ENCODE peak calls at places on chromosomes 7 and 10, in nine cellular contexts. N is fibroblast of lung, Y is body of pancreas, U is lower leg skin, F is H9, D is suprapubic skin, X is hepatocyte, Q is prostate gland, T is GM23338. K is an unnamed sample.

GRCh38 chr10:106904209-106904608 is 260.3 kb downstream of the SORCS1 start:
- DNase-seq in N (no peak), Y (no peak), U (no peak), F (no peak), D (no peak), X (no peak), Q (no peak), T (peak; percentile 35), K (no peak)

GRCh38 chr10:59181668-59182067 is 5.2 kb downstream of the PHYHIPL start:
- DNase-seq in N (peak; percentile 77), Y (peak; percentile 19), U (no peak), F (peak; percentile 25), D (no peak), X (peak; percentile 72), Q (peak; percentile 59), T (peak; percentile 78), K (no peak)

GRCh38 chr7:37683263-37684120 is at the start of gene GPR141:
- DNase-seq in N (no peak), Y (no peak), U (no peak), F (no peak), D (no peak), X (peak; percentile 19), Q (no peak), T (no peak), K (no peak)

GRCh38 chr10:51524041-51524440 is 175.4 kb downstream of the CSTF2T start:
- DNase-seq in N (peak; percentile 51), Y (no peak), U (no peak), F (no peak), D (no peak), X (no peak), Q (no peak), T (no peak), K (no peak)

GRCh38 chr10:44854693-44855350 is 56.3 kb upstream of the TMEM72 start:
- DNase-seq in N (no peak), Y (no peak), U (peak; percentile 72), F (no peak), D (no peak), X (no peak), Q (no peak), T (no peak), K (no peak)

GRCh38 chr10:79492256-79492655 is 20.1 kb upstream of the EIF5AL1 start:
- DNase-seq in N (no peak), Y (no peak), U (peak; percentile 65), F (no peak), D (no peak), X (peak; percentile 1), Q (no peak), T (no peak), K (no peak)

GRCh38 chr10:30538086-30538485 is 91.5 kb downstream of the LYZL2 start:
- DNase-seq in N (peak; percentile 16), Y (no peak), U (no peak), F (no peak), D (no peak), X (no peak), Q (no peak), T (no peak), K (no peak)

GRCh38 chr10:115968236-115968635 is 304.8 kb downstream of the GFRA1 start:
- DNase-seq in N (no peak), Y (no peak), U (no peak), F (no peak), D (no peak), X (no peak), Q (no peak), T (peak; percentile 6), K (no peak)

GRCh38 chr10:133185421-133185820 is 25.4 kb downstream of the KNDC1 start:
- DNase-seq in N (no peak), Y (no peak), U (no peak), F (no peak), D (no peak), X (no peak), Q (no peak), T (no peak), K (no peak)

GRCh38 chr10:61272781-61273180 is 180.4 kb downstream of the TMEM26 start:
- DNase-seq in N (no peak), Y (no peak), U (no peak), F (no peak), D (no peak), X (no peak), Q (no peak), T (no peak), K (no peak)

GRCh38 chr7:77455334-77455733 is 39.2 kb upstream of the GSAP start:
- DNase-seq in N (peak; percentile 95), Y (no peak), U (no peak), F (no peak), D (no peak), X (no peak), Q (no peak), T (no peak), K (peak; percentile 21)

GRCh38 chr10:13681528-13681927 is 94.8 kb downstream of the PRPF18 start:
- DNase-seq in N (no peak), Y (no peak), U (no peak), F (no peak), D (no peak), X (no peak), Q (no peak), T (no peak), K (no peak)

DNA sequence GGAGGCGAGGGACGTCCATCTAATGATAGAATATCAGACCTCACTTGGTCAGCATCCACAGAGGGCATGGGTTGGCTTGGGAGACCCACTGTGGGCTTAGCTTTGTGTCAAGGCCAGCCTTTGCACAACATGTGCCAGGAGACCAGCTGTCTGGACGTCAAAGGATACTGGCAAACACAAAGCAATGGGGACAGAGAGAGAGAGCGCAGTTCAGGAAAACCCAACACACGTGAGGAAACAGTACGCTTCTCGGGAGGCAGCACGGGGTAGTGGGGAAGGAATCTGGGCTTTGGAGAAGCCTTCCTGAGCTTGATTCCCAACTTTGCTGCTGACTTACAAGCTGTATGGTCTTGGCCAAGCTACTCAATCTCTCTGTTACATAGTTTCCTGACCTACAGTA is 14.7 kb downstream of the PRLHR start:
- DNase-seq in N (no peak), Y (no peak), U (no peak), F (no peak), D (no peak), X (no peak), Q (no peak), T (no peak), K (no peak)
- TF ChIP-seq CTCF in N (no peak), Y (no peak), U (no peak), F (no peak), D (no peak), X (no peak), Q (no peak), T (no peak), K (no peak)

DNA sequence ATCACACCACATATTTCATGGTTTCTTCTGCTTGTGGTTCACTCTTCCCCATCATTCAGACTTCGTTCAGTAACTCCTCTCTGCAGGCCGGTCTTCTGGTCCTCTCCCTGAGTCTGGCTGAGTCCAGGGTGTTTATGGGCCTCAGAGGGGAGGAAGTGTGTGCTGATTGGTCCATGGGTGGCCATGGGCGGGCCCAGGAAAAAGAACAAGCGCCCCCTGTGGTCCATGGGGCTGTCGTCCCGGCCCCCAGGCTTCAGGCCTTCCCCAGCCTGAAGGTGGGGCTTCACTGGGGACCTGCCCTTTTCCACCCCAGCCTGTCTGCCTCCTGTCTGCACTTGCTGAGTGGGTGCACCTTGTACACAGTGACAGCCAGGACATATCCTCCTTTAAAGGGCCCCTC is 123.7 kb downstream of the VIPR2 start:
- DNase-seq in N (no peak), Y (no peak), U (no peak), F (peak; percentile 88), D (peak; percentile 47), X (no peak), Q (no peak), T (no peak), K (no peak)
- TF ChIP-seq CTCF in N (no peak), Y (no peak), U (no peak), F (peak; percentile 56), D (no peak), X (no peak), Q (no peak), T (peak; percentile 4), K (no peak)

GRCh38 chr10:15730341-15730740 is 10.6 kb upstream of the ITGA8 start:
- DNase-seq in N (no peak), Y (no peak), U (no peak), F (no peak), D (no peak), X (no peak), Q (no peak), T (no peak), K (no peak)

GRCh38 chr10:15724683-15725082 is 5.0 kb upstream of the ITGA8 start:
- DNase-seq in N (no peak), Y (no peak), U (no peak), F (no peak), D (no peak), X (no peak), Q (no peak), T (no peak), K (no peak)

GRCh38 chr10:15725603-15726002 is 5.9 kb upstream of the ITGA8 start:
- DNase-seq in N (peak; percentile 81), Y (no peak), U (no peak), F (no peak), D (no peak), X (peak; percentile 71), Q (peak; percentile 29), T (peak; percentile 56), K (peak; percentile 43)

GRCh38 chr10:15729890-15730289 is 10.2 kb upstream of the ITGA8 start:
- DNase-seq in N (no peak), Y (no peak), U (no peak), F (no peak), D (no peak), X (no peak), Q (no peak), T (no peak), K (no peak)

GRCh38 chr10:15726042-15726441 is 6.3 kb upstream of the ITGA8 start:
- DNase-seq in N (no peak), Y (no peak), U (no peak), F (no peak), D (no peak), X (no peak), Q (no peak), T (no peak), K (no peak)
- TF ChIP-seq CTCF in N (no peak), Y (no peak), U (no peak), F (no peak), D (no peak), X (no peak), Q (peak; percentile 4), T (no peak), K (no peak)

DNA sequence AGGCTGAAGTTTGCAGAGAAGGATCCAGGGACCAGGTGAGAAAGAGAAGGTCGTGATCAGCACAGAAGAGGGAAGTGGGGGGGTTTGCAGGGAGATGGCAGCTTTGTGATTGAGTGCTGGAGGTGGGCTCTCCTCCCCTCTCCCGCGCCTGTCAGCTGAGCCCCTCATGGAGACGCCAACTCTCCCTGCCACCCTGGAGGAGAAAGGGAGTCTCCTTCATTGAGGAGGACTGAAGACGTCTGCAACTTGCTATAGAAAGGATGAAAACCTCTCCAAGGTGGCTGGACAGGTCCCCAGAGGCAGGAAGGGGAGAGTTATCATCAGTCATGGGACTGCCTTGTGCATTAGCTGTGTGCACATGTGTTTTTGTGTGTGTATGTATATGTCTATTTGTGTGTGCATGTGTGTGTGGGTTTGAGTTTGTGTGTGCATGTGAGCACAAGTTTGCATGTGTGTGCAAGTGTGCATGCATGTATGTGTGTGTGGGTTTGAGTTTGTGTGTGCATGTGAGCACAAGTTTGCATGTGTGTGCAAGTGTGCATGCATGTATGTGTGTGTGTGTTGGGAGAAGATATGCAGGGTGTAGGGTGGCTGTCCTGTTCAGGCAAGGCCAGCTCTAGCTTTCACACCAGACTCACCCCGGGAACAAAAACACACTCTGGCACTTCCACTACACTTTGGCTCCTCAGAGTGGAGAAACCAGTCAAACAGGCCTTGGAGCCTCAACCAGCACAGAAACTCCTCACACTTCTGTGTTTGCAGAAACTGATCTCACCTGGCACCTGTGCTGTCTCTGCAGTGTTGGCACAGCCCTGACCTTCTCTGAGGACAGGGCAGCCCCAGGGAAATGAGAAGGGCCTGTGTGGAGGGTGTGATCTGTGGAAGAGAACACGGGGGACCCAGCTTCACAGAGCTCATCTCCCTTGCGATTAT is 3.8 kb upstream of the CALML5 start:
- DNase-seq in N (no peak), Y (peak; percentile 86), U (no peak), F (no peak), D (no peak), X (peak; percentile 50), Q (peak; percentile 93), T (no peak), K (no peak)
- TF ChIP-seq CTCF in N (no peak), Y (no peak), U (no peak), F (no peak), D (no peak), X (no peak), Q (no peak), T (no peak), K (no peak)